ENCODE peak calls at places on chromosomes 3 and 15, in ten cellular contexts. Y is GM06990; O is stomach; V is CD8-positive, alpha-beta memory T cell; H is endodermal cell; N is epithelial cell of esophagus; B is choroid plexus epithelial cell; Q is cardiac fibroblast; F is breast epithelium; S is NT2/D1. X is an unnamed sample.

GRCh38 chr3:148880681-148881080 is 15.6 kb downstream of the CPA3 start:
- DNase-seq in Y (no peak), O (no peak), V (no peak), H (peak), N (no peak), B (peak), Q (no peak), F (no peak), S (peak), X (no peak)

GRCh38 chr3:197186887-197187588 is 111.4 kb downstream of the DLG1 start:
- DNase-seq in Y (peak), O (no peak), V (peak), H (no peak), N (peak), B (peak), Q (peak), F (no peak), S (no peak), X (peak)

GRCh38 chr3:38608961-38609360 is 40.5 kb downstream of the SCN5A start:
- DNase-seq in Y (no peak), O (no peak), V (no peak), H (peak), N (no peak), B (no peak), Q (no peak), F (no peak), S (no peak), X (no peak)

GRCh38 chr3:59001675-59002074 is 48.1 kb downstream of the CFAP20DC start:
- DNase-seq in Y (no peak), O (no peak), V (no peak), H (no peak), N (no peak), B (no peak), Q (no peak), F (no peak), S (no peak), X (no peak)

GRCh38 chr15:63833246-63833696 is 477 bp downstream of the HERC1 start:
- DNase-seq in Y (no peak), O (peak), V (peak), H (peak), N (peak), B (peak), Q (peak), F (no peak), S (no peak), X (no peak)

GRCh38 chr3:16865335-16865734 is 19.4 kb upstream of the PLCL2 start:
- DNase-seq in Y (no peak), O (no peak), V (no peak), H (no peak), N (no peak), B (no peak), Q (no peak), F (no peak), S (no peak), X (no peak)

GRCh38 chr3:123732447-123732846 is 147.6 kb upstream of the HACD2 start:
- DNase-seq in Y (no peak), O (no peak), V (no peak), H (no peak), N (peak), B (peak), Q (no peak), F (no peak), S (no peak), X (peak)

GRCh38 chr3:2856062-2856792 is 253.9 kb downstream of the IL5RA start:
- DNase-seq in Y (no peak), O (no peak), V (no peak), H (peak), N (no peak), B (no peak), Q (no peak), F (no peak), S (no peak), X (no peak)

GRCh38 chr3:184765730-184766074 is 46.3 kb upstream of the VPS8 start:
- DNase-seq in Y (peak), O (no peak), V (no peak), H (no peak), N (peak), B (no peak), Q (no peak), F (no peak), S (no peak), X (no peak)

GRCh38 chr15:74908635-74909034 is 2.0 kb upstream of the FAM219B start:
- DNase-seq in Y (no peak), O (no peak), V (no peak), H (no peak), N (no peak), B (no peak), Q (no peak), F (no peak), S (no peak), X (no peak)

GRCh38 chr15:90402806-90403205 is 14.8 kb downstream of the IQGAP1 start:
- DNase-seq in Y (no peak), O (no peak), V (no peak), H (no peak), N (no peak), B (no peak), Q (no peak), F (no peak), S (no peak), X (no peak)

GRCh38 chr3:13711911-13712650 is 163.2 kb downstream of the FBLN2 start:
- DNase-seq in Y (no peak), O (peak), V (no peak), H (peak), N (no peak), B (no peak), Q (no peak), F (peak), S (no peak), X (no peak)

GRCh38 chr15:66740802-66741201 is 38.8 kb downstream of the SMAD6 start:
- DNase-seq in Y (no peak), O (no peak), V (no peak), H (no peak), N (no peak), B (no peak), Q (peak), F (no peak), S (no peak), X (no peak)

GRCh38 chr3:160756907-160757623 is 1.0 kb downstream of the PPM1L start:
- DNase-seq in Y (peak), O (peak), V (peak), H (peak), N (no peak), B (no peak), Q (no peak), F (no peak), S (no peak), X (no peak)

GRCh38 chr3:150216041-150216811 is 191.9 kb upstream of the TSC22D2 start:
- DNase-seq in Y (no peak), O (no peak), V (no peak), H (no peak), N (peak), B (peak), Q (peak), F (no peak), S (peak), X (peak)

GRCh38 chr15:61091229-61091628 is 137.9 kb downstream of the RORA start:
- DNase-seq in Y (no peak), O (no peak), V (no peak), H (no peak), N (no peak), B (no peak), Q (no peak), F (no peak), S (no peak), X (no peak)

GRCh38 chr3:196138464-196138863 is 56.6 kb upstream of the TFRC start:
- DNase-seq in Y (no peak), O (no peak), V (no peak), H (no peak), N (no peak), B (peak), Q (peak), F (no peak), S (no peak), X (no peak)

GRCh38 chr3:70358978-70359580 is 46.6 kb upstream of the MDFIC2 start:
- DNase-seq in Y (no peak), O (no peak), V (no peak), H (peak), N (peak), B (peak), Q (peak), F (no peak), S (peak), X (peak)

GRCh38 chr3:169812844-169813677 is at the start of the genes LRRC34 and LRRIQ4:
- DNase-seq in Y (no peak), O (peak), V (peak), H (peak), N (peak), B (peak), Q (peak), F (no peak), S (peak), X (peak)

GRCh38 chr3:159763466-159764210 is 225.0 kb upstream of the IL12A start:
- DNase-seq in Y (peak), O (peak), V (no peak), H (peak), N (peak), B (peak), Q (peak), F (no peak), S (peak), X (no peak)

GRCh38 chr3:132119531-132119930 is 84.7 kb upstream of the CPNE4 start:
- DNase-seq in Y (no peak), O (no peak), V (no peak), H (no peak), N (no peak), B (no peak), Q (no peak), F (no peak), S (no peak), X (no peak)

GRCh38 chr3:112815981-112816380 is 30.7 kb downstream of the CD200R1L start:
- DNase-seq in Y (no peak), O (no peak), V (no peak), H (no peak), N (peak), B (no peak), Q (peak), F (no peak), S (no peak), X (no peak)

GRCh38 chr15:89177633-89178306 is 43.6 kb downstream of the RLBP1 start:
- DNase-seq in Y (no peak), O (peak), V (peak), H (peak), N (peak), B (peak), Q (peak), F (no peak), S (peak), X (peak)

GRCh38 chr3:96931491-96931890 is 117.1 kb downstream of the EPHA6 start:
- DNase-seq in Y (no peak), O (no peak), V (no peak), H (no peak), N (no peak), B (no peak), Q (no peak), F (no peak), S (no peak), X (no peak)

GRCh38 chr3:13574083-13574797 is 25.3 kb downstream of the FBLN2 start:
- DNase-seq in Y (no peak), O (no peak), V (no peak), H (peak), N (no peak), B (peak), Q (no peak), F (no peak), S (no peak), X (no peak)

GRCh38 chr3:11555823-11556222 is 87.9 kb downstream of the VGLL4 start:
- DNase-seq in Y (no peak), O (no peak), V (no peak), H (no peak), N (no peak), B (no peak), Q (no peak), F (no peak), S (no peak), X (no peak)

GRCh38 chr3:109382573-109382972 is 45.2 kb upstream of the DPPA4 start:
- DNase-seq in Y (no peak), O (no peak), V (no peak), H (no peak), N (no peak), B (no peak), Q (no peak), F (no peak), S (no peak), X (no peak)

GRCh38 chr3:132984181-132984580 is 54.0 kb upstream of the TMEM108 start:
- DNase-seq in Y (no peak), O (no peak), V (no peak), H (no peak), N (peak), B (no peak), Q (no peak), F (no peak), S (no peak), X (no peak)

GRCh38 chr3:101223016-101223415 is 97.4 kb downstream of the IMPG2 start:
- DNase-seq in Y (no peak), O (no peak), V (no peak), H (no peak), N (peak), B (no peak), Q (no peak), F (no peak), S (no peak), X (no peak)

GRCh38 chr3:94525039-94525438 is 462.2 kb downstream of the NSUN3 start:
- DNase-seq in Y (no peak), O (no peak), V (no peak), H (peak), N (peak), B (peak), Q (peak), F (no peak), S (no peak), X (no peak)

GRCh38 chr3:195156286-195156890 is 114.6 kb downstream of the XXYLT1 start:
- DNase-seq in Y (no peak), O (no peak), V (no peak), H (peak), N (no peak), B (no peak), Q (no peak), F (no peak), S (no peak), X (no peak)

GRCh38 chr3:97232635-97233034 is 418.2 kb downstream of the EPHA6 start:
- DNase-seq in Y (no peak), O (peak), V (no peak), H (no peak), N (peak), B (no peak), Q (no peak), F (peak), S (no peak), X (no peak)

GRCh38 chr3:188435266-188435665 is 281.3 kb downstream of the LPP start:
- DNase-seq in Y (no peak), O (no peak), V (no peak), H (no peak), N (no peak), B (no peak), Q (no peak), F (no peak), S (no peak), X (no peak)

GRCh38 chr3:127485396-127486170 is 105.0 kb downstream of the TPRA1 start:
- DNase-seq in Y (no peak), O (peak), V (no peak), H (peak), N (no peak), B (no peak), Q (no peak), F (no peak), S (no peak), X (no peak)

GRCh38 chr15:43225201-43225949 is 4.6 kb upstream of the EPB42 start:
- DNase-seq in Y (no peak), O (no peak), V (peak), H (peak), N (peak), B (peak), Q (peak), F (no peak), S (no peak), X (no peak)

GRCh38 chr15:43218908-43219706 is 1.7 kb downstream of the EPB42 start:
- DNase-seq in Y (no peak), O (no peak), V (no peak), H (peak), N (peak), B (peak), Q (peak), F (peak), S (no peak), X (no peak)

GRCh38 chr15:43215961-43216360 is 4.9 kb downstream of the EPB42 start:
- DNase-seq in Y (no peak), O (no peak), V (no peak), H (no peak), N (peak), B (peak), Q (no peak), F (no peak), S (no peak), X (no peak)

GRCh38 chr15:43219929-43220886 is 610 bp downstream of the EPB42 start:
- DNase-seq in Y (no peak), O (no peak), V (no peak), H (no peak), N (no peak), B (no peak), Q (no peak), F (no peak), S (no peak), X (no peak)

DNA sequence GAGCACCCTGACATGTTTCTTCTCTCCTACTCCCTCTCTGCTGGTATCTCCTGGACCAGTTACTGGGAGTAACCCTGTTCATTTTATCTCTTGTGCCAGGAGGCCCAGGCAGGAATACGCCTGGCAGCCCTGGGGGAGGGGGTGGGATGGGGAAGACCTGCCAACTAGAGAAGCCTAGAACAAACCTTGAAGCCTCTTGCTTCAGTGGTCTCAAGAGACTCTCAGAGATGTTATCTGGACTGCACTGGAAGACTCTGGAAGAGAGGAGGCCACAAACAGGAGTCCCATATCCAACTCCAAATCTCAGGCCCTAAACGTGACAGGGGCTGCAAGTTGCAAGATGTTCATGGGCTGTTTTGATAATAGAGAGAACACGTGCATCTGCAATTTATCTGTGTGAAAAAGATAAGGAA is at the start of gene EPB42:
- DNase-seq in Y (no peak), O (no peak), V (no peak), H (no peak), N (no peak), B (no peak), Q (no peak), F (no peak), S (no peak), X (no peak)
- H3K4me3 ChIP-seq in Y (no peak), O (no peak), V (no peak), H (no peak), N (no peak), B (no peak), Q (no peak), F (no peak), S (no peak), X (no peak)

DNA sequence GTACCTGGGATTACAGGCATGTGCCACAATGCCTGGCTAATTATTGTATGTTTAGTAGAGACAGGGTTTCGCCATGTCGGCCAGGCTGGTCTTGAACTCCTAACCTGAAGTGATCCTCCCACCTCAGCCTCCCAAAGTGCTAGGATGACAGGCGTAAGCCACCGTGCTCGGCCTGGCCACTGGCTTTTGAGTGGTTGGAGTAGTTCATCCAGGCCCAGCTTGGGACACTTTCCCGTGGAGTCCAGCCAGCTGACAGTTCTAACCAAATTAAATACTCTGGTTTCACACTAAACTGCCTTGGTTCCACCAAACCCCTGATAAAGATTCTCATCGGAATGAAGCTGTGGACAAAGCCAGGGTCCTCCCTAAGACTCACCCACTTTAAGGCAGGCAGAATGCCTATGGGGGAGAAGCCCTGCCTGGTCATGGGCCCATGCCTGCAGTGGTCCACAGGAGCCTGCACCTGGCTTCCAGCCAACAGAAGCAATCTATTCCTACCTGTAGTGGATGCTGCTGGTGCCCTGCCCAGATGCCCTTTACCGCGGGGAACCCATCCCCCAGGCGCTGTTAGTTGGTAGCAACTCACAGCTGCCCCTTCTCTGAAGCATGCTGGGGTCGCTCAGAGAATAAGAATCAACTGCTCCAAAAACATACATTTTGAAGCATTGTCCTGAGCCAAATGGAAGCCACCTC is 5.2 kb upstream of the SLC28A1 start:
- DNase-seq in Y (no peak), O (no peak), V (no peak), H (no peak), N (no peak), B (no peak), Q (no peak), F (no peak), S (no peak), X (no peak)
- H3K4me3 ChIP-seq in Y (no peak), O (no peak), V (no peak), H (no peak), N (no peak), B (no peak), Q (no peak), F (no peak), S (no peak), X (no peak)

DNA sequence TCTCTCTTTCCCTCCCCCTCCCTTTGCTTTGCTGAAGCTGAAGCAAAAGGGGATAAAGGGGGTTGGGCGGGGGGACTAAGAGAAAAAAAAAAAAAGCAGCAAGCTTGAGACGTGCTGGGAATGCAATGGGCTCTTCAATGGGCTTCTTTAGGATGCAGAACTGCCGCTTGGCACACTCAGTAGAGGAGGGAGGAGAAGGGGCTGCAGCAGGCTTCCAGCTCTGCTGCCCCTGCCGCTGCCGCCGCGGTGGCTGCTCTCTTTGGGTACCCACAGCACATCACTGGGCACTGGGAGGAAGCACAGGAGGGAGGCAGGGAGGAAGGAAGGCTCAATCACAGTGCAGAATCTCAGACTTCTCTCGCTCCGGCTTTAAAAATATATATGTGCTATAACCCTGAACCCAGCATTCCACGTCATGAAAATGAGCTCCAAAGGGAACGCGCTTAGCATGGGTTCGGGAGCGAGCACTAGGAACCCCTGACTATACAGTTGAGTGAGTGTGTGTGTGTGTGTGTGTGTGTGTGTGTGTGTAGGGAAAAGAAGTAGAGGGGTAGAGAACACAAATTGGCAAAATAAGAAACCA is 3.5 kb downstream of the SLITRK3 start:
- DNase-seq in Y (no peak), O (no peak), V (no peak), H (peak), N (no peak), B (no peak), Q (no peak), F (no peak), S (peak), X (no peak)
- H3K4me3 ChIP-seq in Y (no peak), O (peak), V (no peak), H (peak), N (no peak), B (no peak), Q (no peak), F (no peak), S (peak), X (peak)

GRCh38 chr3:125050486-125051172 is 5.2 kb downstream of the HEG1 start:
- DNase-seq in Y (no peak), O (no peak), V (no peak), H (peak), N (no peak), B (no peak), Q (no peak), F (no peak), S (no peak), X (no peak)

GRCh38 chr3:125051715-125052581 is 3.8 kb downstream of the HEG1 start:
- DNase-seq in Y (peak), O (no peak), V (peak), H (peak), N (peak), B (peak), Q (peak), F (no peak), S (no peak), X (peak)

GRCh38 chr3:125053304-125053699 is 2.5 kb downstream of the HEG1 start:
- DNase-seq in Y (no peak), O (no peak), V (no peak), H (no peak), N (no peak), B (no peak), Q (no peak), F (no peak), S (no peak), X (no peak)

GRCh38 chr3:125052671-125053303 is 3.0 kb downstream of the HEG1 start:
- DNase-seq in Y (no peak), O (no peak), V (no peak), H (peak), N (peak), B (peak), Q (peak), F (no peak), S (no peak), X (peak)

DNA sequence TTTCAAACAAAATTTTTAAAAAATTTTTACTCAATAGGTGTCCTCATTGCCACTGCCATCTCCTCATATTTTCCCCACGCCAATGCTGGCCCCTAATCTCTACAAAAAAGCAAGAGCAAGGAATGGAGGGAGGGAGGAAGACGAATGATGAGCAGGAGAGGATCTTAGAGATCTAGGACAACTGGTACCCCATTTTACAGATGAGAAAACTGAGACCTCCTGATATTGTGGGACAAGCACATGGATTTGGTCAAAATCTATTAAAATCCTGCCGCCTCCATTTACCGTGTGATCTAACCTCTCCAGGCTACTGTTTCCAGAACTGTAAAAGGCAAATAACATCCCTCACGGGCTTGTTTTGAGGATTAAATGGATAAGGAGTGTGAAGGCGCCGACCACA is 4.6 kb downstream of the HEG1 start:
- DNase-seq in Y (no peak), O (no peak), V (no peak), H (no peak), N (no peak), B (no peak), Q (no peak), F (no peak), S (no peak), X (no peak)
- H3K4me3 ChIP-seq in Y (peak), O (peak), V (peak), H (no peak), N (no peak), B (no peak), Q (no peak), F (peak), S (no peak), X (no peak)